ENCODE peak calls at places on chromosomes 1 and 21, in five cellular contexts. P, C, K, L and A are unnamed samples.

GRCh38 chr1:225766967-225767413 is 10.6 kb upstream of the SRP9 start:
- DNase-seq in K (peak), P (peak), L (peak), C (no peak), A (peak)

GRCh38 chr1:113804421-113805255 is 7.6 kb downstream of the RSBN1 start:
- DNase-seq in L (no peak), P (peak), C (no peak), K (no peak), A (no peak)

GRCh38 chr1:21931171-21932093 is 5.7 kb downstream of the HSPG2 start:
- DNase-seq in P (no peak), K (no peak), C (peak), L (peak), A (peak)

GRCh38 chr1:24364605-24364974 is 45.4 kb downstream of the GRHL3 start:
- DNase-seq in C (no peak), K (no peak), L (no peak), P (no peak), A (no peak)

GRCh38 chr1:236143104-236143948 is 987 bp downstream of the GPR137B start:
- DNase-seq in C (no peak), P (no peak), L (no peak), K (no peak), A (no peak)

GRCh38 chr1:28833396-28833795 is 21.4 kb downstream of the OPRD1 start:
- DNase-seq in K (no peak), C (no peak), L (no peak), P (no peak), A (no peak)

GRCh38 chr1:248802454-248802853 is 23.3 kb downstream of the SH3BP5L start:
- DNase-seq in L (no peak), C (no peak), P (no peak), K (no peak), A (no peak)

GRCh38 chr1:31020007-31020790 is 45.3 kb downstream of the PUM1 start:
- DNase-seq in L (no peak), P (no peak), K (no peak), C (no peak), A (no peak)

GRCh38 chr1:24362982-24363614 is 43.9 kb downstream of the GRHL3 start:
- DNase-seq in C (no peak), L (peak), P (no peak), K (no peak), A (peak)

GRCh38 chr1:200564319-200564718 is 56.2 kb downstream of the KIF14 start:
- DNase-seq in P (no peak), C (no peak), K (no peak), L (no peak), A (no peak)

GRCh38 chr1:53286950-53287349 is 40.9 kb downstream of the LRP8 start:
- DNase-seq in L (no peak), P (no peak), C (no peak), K (no peak), A (no peak)

GRCh38 chr1:78743626-78744025 is 94.0 kb downstream of the IFI44 start:
- DNase-seq in K (no peak), L (no peak), C (no peak), P (no peak), A (no peak)

GRCh38 chr1:33347650-33347992 is 26.7 kb upstream of the A3GALT2 start:
- DNase-seq in P (peak), C (no peak), K (peak), L (peak), A (no peak)

GRCh38 chr1:31674626-31675025 is 29.2 kb downstream of the COL16A1 start:
- DNase-seq in L (no peak), P (no peak), K (no peak), C (no peak), A (no peak)

GRCh38 chr1:160338580-160338979 is 4.5 kb downstream of the COPA start:
- DNase-seq in C (no peak), L (no peak), K (no peak), P (no peak), A (no peak)

GRCh38 chr1:53046930-53047329 is 15.1 kb upstream of the PODN start:
- DNase-seq in C (peak), P (peak), L (no peak), K (no peak), A (no peak)

GRCh38 chr1:226473325-226473724 is 65.4 kb upstream of the PARP1 start:
- DNase-seq in P (no peak), K (no peak), C (no peak), L (no peak), A (no peak)

DNA sequence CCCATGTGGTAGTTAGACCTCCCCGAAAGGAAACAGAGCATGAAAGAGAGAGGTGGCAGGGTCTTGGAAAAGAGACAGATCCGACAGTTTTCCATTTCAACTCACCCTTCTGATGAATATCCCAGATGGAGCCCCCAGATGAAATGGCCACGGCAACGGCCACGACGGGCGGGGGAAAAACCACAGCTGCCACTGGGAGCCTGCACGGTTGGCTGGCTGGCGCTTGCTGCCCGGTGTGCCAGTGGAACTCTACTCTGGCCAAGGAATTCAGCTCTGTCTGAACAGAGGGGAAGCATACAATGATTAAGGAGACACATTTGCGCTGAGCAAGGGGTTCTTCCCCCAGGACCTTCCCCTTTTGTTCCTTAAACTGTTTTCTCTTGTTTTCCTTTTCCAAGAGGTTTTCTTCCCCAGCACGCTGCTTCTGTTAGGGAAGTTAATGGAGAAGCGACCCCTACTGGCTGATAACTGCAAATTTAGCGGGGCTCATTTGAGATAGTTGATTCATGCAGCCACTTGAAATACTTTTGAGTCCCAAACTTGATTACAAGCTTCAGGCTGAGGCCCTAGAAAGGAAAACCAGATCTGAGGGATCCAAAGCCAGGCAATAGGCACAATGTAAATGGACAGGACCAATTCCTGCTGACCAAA is 1122.5 kb downstream of the NCAM2 start:
- DNase-seq in P (peak), L (no peak), C (no peak), K (no peak), A (no peak)
- TF ChIP-seq CTCF in P (peak), L (no peak), C (no peak), K (no peak), A (no peak)

GRCh38 chr21:45557611-45558043 is 15.4 kb upstream of the SLC19A1 start:
- DNase-seq in K (no peak), L (no peak), P (no peak), C (no peak), A (no peak)

GRCh38 chr21:45556645-45557601 is 14.7 kb upstream of the SLC19A1 start:
- DNase-seq in K (no peak), L (no peak), P (peak), C (peak), A (no peak)

GRCh38 chr21:45559216-45560105 is 17.2 kb upstream of the SLC19A1 start:
- DNase-seq in C (peak), L (peak), P (no peak), K (no peak), A (no peak)

GRCh38 chr21:45556302-45556644 is 14.0 kb upstream of the SLC19A1 start:
- DNase-seq in K (no peak), C (no peak), P (no peak), L (no peak), A (no peak)

DNA sequence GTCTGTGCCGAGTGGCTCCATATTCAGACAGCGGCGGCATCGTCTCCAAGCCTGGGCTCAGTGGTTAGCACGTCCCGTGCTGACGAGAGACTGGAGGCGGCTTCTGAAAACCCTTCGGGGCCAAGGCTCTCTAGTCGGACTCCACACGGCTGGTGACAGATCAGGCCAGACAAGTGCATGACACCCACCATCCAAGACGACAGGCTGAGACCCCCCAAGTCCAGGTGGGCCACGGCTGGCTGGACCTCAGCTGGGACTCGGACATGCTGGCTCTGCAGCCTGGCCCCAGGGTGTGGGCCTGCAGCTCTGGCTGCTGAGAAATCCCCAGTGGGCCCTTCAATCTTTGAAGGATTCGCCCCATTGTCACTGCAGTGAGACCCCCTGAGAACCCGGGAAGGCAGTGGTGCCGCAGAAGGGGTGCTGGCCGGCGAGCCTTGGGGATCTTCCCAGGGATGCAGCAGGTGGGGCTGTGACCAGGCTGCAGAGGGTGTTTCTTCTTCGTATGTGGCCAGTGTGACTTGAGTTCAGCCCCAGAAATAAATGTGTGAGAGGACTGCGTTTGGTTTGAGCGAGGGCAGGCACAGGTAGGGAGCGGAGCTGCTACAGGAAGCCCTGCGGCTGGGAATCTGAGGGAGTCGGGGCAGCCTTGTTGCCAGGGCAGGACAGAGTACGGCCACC is 15.9 kb upstream of the SLC19A1 start:
- DNase-seq in K (no peak), L (peak), P (no peak), C (peak), A (no peak)
- H3K27ac ChIP-seq in K (no peak), L (no peak), P (no peak), C (no peak), A (no peak)

GRCh38 chr1:84506002-84506728 is at the start of the genes GNG5 and SPATA1:
- DNase-seq in L (peak), C (peak), P (peak), K (peak), A (peak)

GRCh38 chr1:84506729-84507453 is 510 bp upstream of the GNG5 start:
- DNase-seq in C (no peak), K (no peak), P (peak), L (no peak), A (no peak)

GRCh38 chr1:84505167-84506001 is 802 bp upstream of the SPATA1 start:
- DNase-seq in C (peak), K (no peak), L (peak), P (peak), A (peak)

GRCh38 chr1:84502892-84503291 is 3.3 kb upstream of the SPATA1 start:
- DNase-seq in P (no peak), C (no peak), K (no peak), L (no peak), A (no peak)

DNA sequence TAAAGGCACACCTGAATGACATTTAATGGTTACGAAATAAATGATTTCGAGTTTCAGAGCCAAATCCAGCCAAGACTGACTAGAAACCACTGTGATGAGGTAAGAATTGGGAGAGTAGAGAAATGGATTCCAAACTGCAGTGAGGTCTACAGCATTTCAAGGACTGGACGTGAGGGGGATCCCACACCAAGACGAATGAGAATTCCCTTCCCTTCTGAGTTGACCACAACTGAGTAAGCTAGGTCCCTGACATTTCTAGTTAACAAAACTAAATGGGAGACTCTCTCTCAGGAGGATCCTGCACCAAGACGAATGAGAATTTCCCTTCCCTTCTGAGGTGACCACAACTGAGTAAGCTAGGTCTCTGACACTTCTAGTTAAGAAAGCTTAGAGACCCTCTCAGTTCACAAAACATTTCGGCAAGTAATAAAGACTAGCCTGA is 1.6 kb upstream of the SPATA1 start:
- DNase-seq in P (peak), K (no peak), L (no peak), C (no peak), A (no peak)
- H3K4me3 ChIP-seq in P (peak), K (peak), L (peak), C (peak), A (peak)

GRCh38 chr1:93845554-93846150 is 33.4 kb downstream of the DNTTIP2 start:
- DNase-seq in K (peak), C (no peak), L (no peak), P (no peak), A (no peak)

GRCh38 chr1:93846929-93847810 is 31.8 kb downstream of the DNTTIP2 start:
- DNase-seq in P (peak), L (peak), C (peak), K (peak), A (peak)

GRCh38 chr1:93847811-93848288 is 31.2 kb downstream of the DNTTIP2 start:
- DNase-seq in C (peak), L (peak), P (peak), K (peak), A (peak)

GRCh38 chr1:93844262-93845045 is 34.6 kb downstream of the DNTTIP2 start:
- DNase-seq in C (no peak), K (peak), L (peak), P (peak), A (no peak)

GRCh38 chr1:93846151-93846928 is 32.7 kb downstream of the DNTTIP2 start:
- DNase-seq in L (peak), P (peak), C (peak), K (peak), A (peak)
- TF ChIP-seq CTCF in L (peak), P (peak), C (peak), K (peak), A (peak)